ENCODE peak calls at places on chromosomes 6 and 20, in six cellular contexts. W, K, D, H, O and N are unnamed samples.

GRCh38 chr6:118717106-118717505 is 65.7 kb upstream of the CEP85L start:
- DNase-seq in W (no peak), K (no peak), D (no peak), H (no peak), O (no peak), N (no peak)

GRCh38 chr6:157224957-157225574 is 98.3 kb downstream of the TMEM242 start:
- DNase-seq in W (no peak), K (no peak), D (no peak), H (no peak), O (no peak), N (no peak)

GRCh38 chr6:106858653-106859092 is 115.9 kb downstream of the CD24 start:
- DNase-seq in W (no peak), K (no peak), D (peak), H (no peak), O (no peak), N (peak)

GRCh38 chr20:20820780-20821495 is 108.5 kb upstream of the RALGAPA2 start:
- DNase-seq in W (no peak), K (no peak), D (no peak), H (no peak), O (no peak), N (no peak)

GRCh38 chr6:79648315-79648714 is 17.2 kb downstream of the SH3BGRL2 start:
- DNase-seq in W (no peak), K (no peak), D (no peak), H (no peak), O (no peak), N (no peak)

GRCh38 chr6:38068854-38069253 is 249.3 kb downstream of the ZFAND3 start:
- DNase-seq in W (no peak), K (no peak), D (no peak), H (no peak), O (no peak), N (peak)

GRCh38 chr20:3679749-3680700 is 1.8 kb downstream of the ADAM33 start:
- DNase-seq in W (no peak), K (no peak), D (peak), H (no peak), O (peak), N (peak)

GRCh38 chr6:168122521-168122920 is 43.5 kb upstream of the FRMD1 start:
- DNase-seq in W (no peak), K (peak), D (no peak), H (no peak), O (no peak), N (no peak)

GRCh38 chr20:32602273-32602672 is 17.1 kb upstream of the NOL4L start:
- DNase-seq in W (no peak), K (no peak), D (no peak), H (no peak), O (no peak), N (no peak)

GRCh38 chr6:118784641-118785164 is 109.2 kb upstream of the ASF1A start:
- DNase-seq in W (no peak), K (no peak), D (no peak), H (no peak), O (no peak), N (no peak)

GRCh38 chr6:105798057-105798456 is 288.1 kb upstream of the PRDM1 start:
- DNase-seq in W (no peak), K (no peak), D (peak), H (no peak), O (no peak), N (peak)

GRCh38 chr20:62386383-62387218 is at the start of gene RPS21:
- DNase-seq in W (peak), K (peak), D (peak), H (peak), O (peak), N (peak)
- TF ChIP-seq CTCF in W (no peak), K (no peak), D (no peak), H (no peak), O (no peak), N (no peak)

GRCh38 chr6:16505711-16506362 is 255.4 kb downstream of the ATXN1 start:
- DNase-seq in W (no peak), K (no peak), D (peak), H (no peak), O (peak), N (peak)

GRCh38 chr6:16508959-16509358 is 252.3 kb downstream of the ATXN1 start:
- DNase-seq in W (no peak), K (no peak), D (no peak), H (no peak), O (no peak), N (no peak)

GRCh38 chr6:16503241-16503775 is 258.0 kb downstream of the ATXN1 start:
- DNase-seq in W (no peak), K (no peak), D (no peak), H (no peak), O (no peak), N (no peak)

GRCh38 chr6:16504608-16505007 is 256.7 kb downstream of the ATXN1 start:
- DNase-seq in W (peak), K (no peak), D (no peak), H (no peak), O (no peak), N (no peak)

GRCh38 chr6:16503919-16504554 is 257.2 kb downstream of the ATXN1 start:
- DNase-seq in W (peak), K (no peak), D (no peak), H (no peak), O (no peak), N (no peak)
- H3K4me3 ChIP-seq in W (peak), K (no peak), D (no peak), H (no peak), O (no peak), N (no peak)

DNA sequence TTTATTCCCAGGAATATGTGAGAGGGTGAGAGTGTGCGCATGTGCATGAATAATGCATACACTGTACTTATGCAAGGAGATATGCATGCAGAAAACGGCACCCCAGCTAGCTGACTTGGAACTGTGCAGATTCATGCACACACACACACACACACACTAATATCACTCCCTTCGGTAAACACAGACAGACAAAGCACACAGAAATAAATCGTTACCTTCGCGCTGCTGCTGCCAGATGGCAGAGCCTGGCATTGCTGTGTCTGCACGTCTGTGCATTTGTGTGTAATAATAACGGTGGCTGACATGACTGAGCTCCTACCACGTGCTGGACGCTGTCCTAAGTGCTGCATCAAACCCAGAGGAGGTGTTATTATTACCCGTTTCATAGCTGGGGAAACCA is 36.8 kb downstream of the PREX1 start:
- DNase-seq in W (peak), K (no peak), D (no peak), H (no peak), O (no peak), N (no peak)
- TF ChIP-seq CTCF in W (no peak), K (peak), D (no peak), H (no peak), O (no peak), N (no peak)

GRCh38 chr20:34526466-34526865 is 10.2 kb downstream of the DYNLRB1 start:
- DNase-seq in W (no peak), K (no peak), D (no peak), H (no peak), O (no peak), N (no peak)

GRCh38 chr20:34524426-34524825 is 8.2 kb downstream of the DYNLRB1 start:
- DNase-seq in W (no peak), K (peak), D (no peak), H (no peak), O (no peak), N (no peak)

GRCh38 chr20:34525709-34526416 is 9.6 kb downstream of the DYNLRB1 start:
- DNase-seq in W (no peak), K (peak), D (peak), H (peak), O (peak), N (peak)

GRCh38 chr20:34527016-34527415 is 10.8 kb downstream of the DYNLRB1 start:
- DNase-seq in W (no peak), K (no peak), D (no peak), H (no peak), O (no peak), N (no peak)

GRCh38 chr20:34525342-34525708 is 9.1 kb downstream of the DYNLRB1 start:
- DNase-seq in W (no peak), K (peak), D (no peak), H (no peak), O (no peak), N (no peak)
- H3K4me3 ChIP-seq in W (no peak), K (no peak), D (no peak), H (peak), O (no peak), N (no peak)